ENCODE peak calls at places on chromosomes 2 and 18, in six cellular contexts. One of them, this sample, is unnamed.
A peak's percentile ranks its signal among the peaks of the same experiment; 100 is the strongest.

GRCh38 chr2:171310889-171311288 is 122.9 kb downstream of the METTL8 start:
- DNase-seq in dorsolateral prefrontal cortex: no peak
- DNase-seq in colonic mucosa: no peak
- DNase-seq in cardiac fibroblast: no peak
- DNase-seq in GM12865: no peak
- DNase-seq in AG09309: no peak
- DNase-seq in this sample: no peak

GRCh38 chr18:46672062-46672970 is 15.3 kb upstream of the LOXHD1 start:
- DNase-seq in AG09309: peak; percentile 46
- DNase-seq in GM12865: no peak
- DNase-seq in dorsolateral prefrontal cortex: no peak
- DNase-seq in cardiac fibroblast: no peak
- DNase-seq in colonic mucosa: no peak
- DNase-seq in this sample: no peak

GRCh38 chr2:193701484-193701883 is 1506.8 kb upstream of the TMEFF2 start:
- DNase-seq in dorsolateral prefrontal cortex: no peak
- DNase-seq in cardiac fibroblast: no peak
- DNase-seq in colonic mucosa: no peak
- DNase-seq in AG09309: no peak
- DNase-seq in GM12865: no peak
- DNase-seq in this sample: no peak

GRCh38 chr2:144894612-144895300 is 374.8 kb upstream of the ZEB2 start:
- DNase-seq in colonic mucosa: no peak
- DNase-seq in dorsolateral prefrontal cortex: no peak
- DNase-seq in cardiac fibroblast: no peak
- DNase-seq in GM12865: no peak
- DNase-seq in AG09309: no peak
- DNase-seq in this sample: no peak

GRCh38 chr2:40287815-40288214 is 164.1 kb downstream of the SLC8A1 start:
- DNase-seq in AG09309: no peak
- DNase-seq in cardiac fibroblast: no peak
- DNase-seq in colonic mucosa: no peak
- DNase-seq in GM12865: no peak
- DNase-seq in dorsolateral prefrontal cortex: no peak
- DNase-seq in this sample: no peak

GRCh38 chr18:33593261-33593660 is 15.2 kb downstream of the ASXL3 start:
- DNase-seq in AG09309: no peak
- DNase-seq in GM12865: no peak
- DNase-seq in cardiac fibroblast: no peak
- DNase-seq in dorsolateral prefrontal cortex: no peak
- DNase-seq in colonic mucosa: no peak
- DNase-seq in this sample: no peak

GRCh38 chr2:57598552-57598951 is 448.1 kb upstream of the VRK2 start:
- DNase-seq in dorsolateral prefrontal cortex: no peak
- DNase-seq in AG09309: no peak
- DNase-seq in GM12865: no peak
- DNase-seq in colonic mucosa: no peak
- DNase-seq in cardiac fibroblast: no peak
- DNase-seq in this sample: no peak

GRCh38 chr2:70498528-70498927 is 55.1 kb downstream of the TGFA start:
- DNase-seq in cardiac fibroblast: no peak
- DNase-seq in GM12865: no peak
- DNase-seq in AG09309: no peak
- DNase-seq in colonic mucosa: no peak
- DNase-seq in dorsolateral prefrontal cortex: no peak
- DNase-seq in this sample: no peak

GRCh38 chr2:177334940-177335543 is 57.5 kb upstream of the AGPS start:
- DNase-seq in colonic mucosa: no peak
- DNase-seq in GM12865: peak; percentile 50
- DNase-seq in dorsolateral prefrontal cortex: peak; percentile 25
- DNase-seq in AG09309: no peak
- DNase-seq in cardiac fibroblast: peak; percentile 68
- DNase-seq in this sample: peak; percentile 34

GRCh38 chr18:14971461-14972185 is 223.7 kb downstream of the ANKRD30B start:
- DNase-seq in AG09309: peak; percentile 56
- DNase-seq in cardiac fibroblast: no peak
- DNase-seq in GM12865: no peak
- DNase-seq in colonic mucosa: no peak
- DNase-seq in dorsolateral prefrontal cortex: no peak
- DNase-seq in this sample: no peak

GRCh38 chr2:217981084-217981730 is 21.6 kb downstream of the TNS1 start:
- DNase-seq in AG09309: no peak
- DNase-seq in cardiac fibroblast: no peak
- DNase-seq in GM12865: no peak
- DNase-seq in dorsolateral prefrontal cortex: no peak
- DNase-seq in colonic mucosa: no peak
- DNase-seq in this sample: no peak

GRCh38 chr2:219684721-219685689 is 57.6 kb downstream of the SLC4A3 start:
- DNase-seq in dorsolateral prefrontal cortex: no peak
- DNase-seq in colonic mucosa: peak; percentile 84
- DNase-seq in cardiac fibroblast: peak; percentile 92
- DNase-seq in AG09309: no peak
- DNase-seq in GM12865: peak; percentile 85
- DNase-seq in this sample: peak; percentile 70

GRCh38 chr2:142872900-142873724 is 4.4 kb upstream of the KYNU start:
- DNase-seq in GM12865: no peak
- DNase-seq in cardiac fibroblast: peak; percentile 83
- DNase-seq in AG09309: peak; percentile 31
- DNase-seq in colonic mucosa: no peak
- DNase-seq in dorsolateral prefrontal cortex: no peak
- DNase-seq in this sample: no peak

GRCh38 chr2:75605770-75606535 is 40.6 kb upstream of the MRPL19 start:
- DNase-seq in AG09309: peak; percentile 97
- DNase-seq in cardiac fibroblast: peak; percentile 96
- DNase-seq in GM12865: peak; percentile 16
- DNase-seq in dorsolateral prefrontal cortex: no peak
- DNase-seq in colonic mucosa: no peak
- DNase-seq in this sample: no peak

GRCh38 chr2:105272176-105272575 is 30.6 kb downstream of the GPR45 start:
- DNase-seq in GM12865: no peak
- DNase-seq in cardiac fibroblast: no peak
- DNase-seq in AG09309: no peak
- DNase-seq in colonic mucosa: no peak
- DNase-seq in dorsolateral prefrontal cortex: no peak
- DNase-seq in this sample: no peak

GRCh38 chr2:1091895-1092585 is 141.4 kb downstream of the SNTG2 start:
- DNase-seq in cardiac fibroblast: no peak
- DNase-seq in AG09309: peak; percentile 31
- DNase-seq in dorsolateral prefrontal cortex: no peak
- DNase-seq in colonic mucosa: no peak
- DNase-seq in GM12865: no peak
- DNase-seq in this sample: no peak

GRCh38 chr2:56357655-56358295 is 174.0 kb downstream of the CCDC85A start:
- DNase-seq in colonic mucosa: no peak
- DNase-seq in AG09309: no peak
- DNase-seq in cardiac fibroblast: no peak
- DNase-seq in dorsolateral prefrontal cortex: no peak
- DNase-seq in GM12865: no peak
- DNase-seq in this sample: no peak

GRCh38 chr2:121839584-121839983 is 84.1 kb downstream of the TSN start:
- DNase-seq in AG09309: no peak
- DNase-seq in GM12865: no peak
- DNase-seq in dorsolateral prefrontal cortex: no peak
- DNase-seq in cardiac fibroblast: no peak
- DNase-seq in colonic mucosa: no peak
- DNase-seq in this sample: no peak
- TF ChIP-seq CTCF in AG09309: no peak
- TF ChIP-seq CTCF in GM12865: no peak
- TF ChIP-seq CTCF in dorsolateral prefrontal cortex: no peak
- TF ChIP-seq CTCF in cardiac fibroblast: no peak
- TF ChIP-seq CTCF in colonic mucosa: no peak
- TF ChIP-seq CTCF in this sample: no peak

GRCh38 chr2:164655750-164656149 is 34.5 kb upstream of the GRB14 start:
- DNase-seq in AG09309: no peak
- DNase-seq in GM12865: no peak
- DNase-seq in dorsolateral prefrontal cortex: no peak
- DNase-seq in colonic mucosa: no peak
- DNase-seq in cardiac fibroblast: peak; percentile 41
- DNase-seq in this sample: no peak
- TF ChIP-seq CTCF in AG09309: peak; percentile 11
- TF ChIP-seq CTCF in GM12865: no peak
- TF ChIP-seq CTCF in dorsolateral prefrontal cortex: no peak
- TF ChIP-seq CTCF in colonic mucosa: no peak
- TF ChIP-seq CTCF in cardiac fibroblast: no peak
- TF ChIP-seq CTCF in this sample: no peak

GRCh38 chr18:55998071-55998522 is 410.1 kb upstream of the TCF4 start:
- DNase-seq in GM12865: no peak
- DNase-seq in AG09309: peak; percentile 59
- DNase-seq in cardiac fibroblast: peak; percentile 53
- DNase-seq in colonic mucosa: no peak
- DNase-seq in dorsolateral prefrontal cortex: peak; percentile 86
- DNase-seq in this sample: no peak
- TF ChIP-seq CTCF in GM12865: no peak
- TF ChIP-seq CTCF in AG09309: no peak
- TF ChIP-seq CTCF in cardiac fibroblast: no peak
- TF ChIP-seq CTCF in colonic mucosa: no peak
- TF ChIP-seq CTCF in dorsolateral prefrontal cortex: no peak
- TF ChIP-seq CTCF in this sample: no peak

GRCh38 chr2:231000211-231000904 is 4.4 kb downstream of the SPATA3 start:
- DNase-seq in AG09309: no peak
- DNase-seq in dorsolateral prefrontal cortex: no peak
- DNase-seq in colonic mucosa: peak; percentile 56
- DNase-seq in GM12865: no peak
- DNase-seq in cardiac fibroblast: no peak
- DNase-seq in this sample: no peak

GRCh38 chr2:231001036-231001435 is 5.1 kb downstream of the SPATA3 start:
- DNase-seq in cardiac fibroblast: no peak
- DNase-seq in colonic mucosa: no peak
- DNase-seq in dorsolateral prefrontal cortex: no peak
- DNase-seq in GM12865: no peak
- DNase-seq in AG09309: no peak
- DNase-seq in this sample: no peak

GRCh38 chr2:230996661-230997060 is 740 bp downstream of the SPATA3 start:
- DNase-seq in GM12865: no peak
- DNase-seq in colonic mucosa: no peak
- DNase-seq in dorsolateral prefrontal cortex: no peak
- DNase-seq in AG09309: no peak
- DNase-seq in cardiac fibroblast: no peak
- DNase-seq in this sample: no peak

GRCh38 chr2:230999477-230999876 is 3.6 kb downstream of the SPATA3 start:
- DNase-seq in dorsolateral prefrontal cortex: no peak
- DNase-seq in cardiac fibroblast: no peak
- DNase-seq in AG09309: no peak
- DNase-seq in GM12865: no peak
- DNase-seq in colonic mucosa: no peak
- DNase-seq in this sample: no peak

GRCh38 chr2:230998882-230999281 is 3.0 kb downstream of the SPATA3 start:
- DNase-seq in dorsolateral prefrontal cortex: no peak
- DNase-seq in AG09309: no peak
- DNase-seq in colonic mucosa: no peak
- DNase-seq in cardiac fibroblast: peak; percentile 10
- DNase-seq in GM12865: no peak
- DNase-seq in this sample: no peak
- TF ChIP-seq CTCF in dorsolateral prefrontal cortex: no peak
- TF ChIP-seq CTCF in AG09309: no peak
- TF ChIP-seq CTCF in colonic mucosa: no peak
- TF ChIP-seq CTCF in cardiac fibroblast: no peak
- TF ChIP-seq CTCF in GM12865: no peak
- TF ChIP-seq CTCF in this sample: no peak

GRCh38 chr2:238433300-238433915 is 6.7 kb downstream of the ASB1 start:
- DNase-seq in AG09309: no peak
- DNase-seq in GM12865: no peak
- DNase-seq in colonic mucosa: no peak
- DNase-seq in dorsolateral prefrontal cortex: no peak
- DNase-seq in cardiac fibroblast: no peak
- DNase-seq in this sample: no peak
- TF ChIP-seq CTCF in AG09309: no peak
- TF ChIP-seq CTCF in GM12865: no peak
- TF ChIP-seq CTCF in colonic mucosa: no peak
- TF ChIP-seq CTCF in dorsolateral prefrontal cortex: no peak
- TF ChIP-seq CTCF in cardiac fibroblast: no peak
- TF ChIP-seq CTCF in this sample: no peak

GRCh38 chr2:162521871-162522655 is 178.1 kb downstream of the GCA start:
- DNase-seq in GM12865: no peak
- DNase-seq in dorsolateral prefrontal cortex: no peak
- DNase-seq in AG09309: no peak
- DNase-seq in cardiac fibroblast: no peak
- DNase-seq in colonic mucosa: no peak
- DNase-seq in this sample: no peak

GRCh38 chr2:162524849-162525248 is 180.9 kb downstream of the GCA start:
- DNase-seq in cardiac fibroblast: no peak
- DNase-seq in AG09309: no peak
- DNase-seq in dorsolateral prefrontal cortex: no peak
- DNase-seq in colonic mucosa: no peak
- DNase-seq in GM12865: no peak
- DNase-seq in this sample: no peak

GRCh38 chr2:162518894-162519293 is 175.0 kb downstream of the GCA start:
- DNase-seq in colonic mucosa: no peak
- DNase-seq in cardiac fibroblast: no peak
- DNase-seq in AG09309: no peak
- DNase-seq in GM12865: no peak
- DNase-seq in dorsolateral prefrontal cortex: no peak
- DNase-seq in this sample: no peak

GRCh38 chr2:162520959-162521358 is 177.0 kb downstream of the GCA start:
- DNase-seq in GM12865: no peak
- DNase-seq in cardiac fibroblast: no peak
- DNase-seq in dorsolateral prefrontal cortex: no peak
- DNase-seq in colonic mucosa: no peak
- DNase-seq in AG09309: no peak
- DNase-seq in this sample: no peak

DNA sequence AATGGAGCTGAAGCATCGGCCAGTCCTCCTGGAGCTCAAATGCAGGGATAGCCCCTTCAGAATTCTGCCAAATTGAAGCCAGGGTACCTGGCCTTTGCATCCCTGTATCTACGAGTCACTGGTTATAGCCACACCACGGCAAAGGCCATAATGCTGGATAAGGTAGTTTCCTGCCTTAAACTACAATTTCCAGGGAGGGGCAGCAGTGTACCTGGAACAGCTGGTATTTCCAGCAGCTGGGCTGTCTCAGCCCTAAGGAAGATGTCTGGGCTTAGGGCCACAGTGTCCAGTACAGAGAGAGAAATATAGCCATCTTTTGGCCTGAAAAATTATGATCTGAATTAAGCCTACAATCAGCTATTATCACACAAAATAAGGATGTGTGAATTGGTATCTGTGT is 180.3 kb downstream of the GCA start:
- DNase-seq in GM12865: no peak
- DNase-seq in colonic mucosa: no peak
- DNase-seq in AG09309: no peak
- DNase-seq in dorsolateral prefrontal cortex: no peak
- DNase-seq in cardiac fibroblast: no peak
- DNase-seq in this sample: no peak
- TF ChIP-seq CTCF in GM12865: no peak
- TF ChIP-seq CTCF in colonic mucosa: no peak
- TF ChIP-seq CTCF in AG09309: no peak
- TF ChIP-seq CTCF in dorsolateral prefrontal cortex: no peak
- TF ChIP-seq CTCF in cardiac fibroblast: no peak
- TF ChIP-seq CTCF in this sample: no peak

GRCh38 chr18:3703732-3704176 is 253.8 kb downstream of the TGIF1 start:
- DNase-seq in cardiac fibroblast: peak; percentile 86
- DNase-seq in AG09309: peak; percentile 11
- DNase-seq in dorsolateral prefrontal cortex: peak; percentile 82
- DNase-seq in colonic mucosa: peak; percentile 76
- DNase-seq in GM12865: peak; percentile 17
- DNase-seq in this sample: peak; percentile 26
- TF ChIP-seq CTCF in cardiac fibroblast: peak; percentile 85
- TF ChIP-seq CTCF in AG09309: peak; percentile 81
- TF ChIP-seq CTCF in dorsolateral prefrontal cortex: peak; percentile 71
- TF ChIP-seq CTCF in colonic mucosa: peak; percentile 51
- TF ChIP-seq CTCF in GM12865: peak; percentile 40
- TF ChIP-seq CTCF in this sample: peak; percentile 67

GRCh38 chr2:135150711-135151110 is 98.6 kb downstream of the RAB3GAP1 start:
- DNase-seq in GM12865: no peak
- DNase-seq in colonic mucosa: no peak
- DNase-seq in dorsolateral prefrontal cortex: no peak
- DNase-seq in cardiac fibroblast: no peak
- DNase-seq in AG09309: no peak
- DNase-seq in this sample: no peak
- TF ChIP-seq CTCF in GM12865: no peak
- TF ChIP-seq CTCF in colonic mucosa: no peak
- TF ChIP-seq CTCF in dorsolateral prefrontal cortex: no peak
- TF ChIP-seq CTCF in cardiac fibroblast: no peak
- TF ChIP-seq CTCF in AG09309: no peak
- TF ChIP-seq CTCF in this sample: no peak